ENCODE peak calls at places on chromosomes 12 and 14, in six cellular contexts. N is stimulated activated CD4-positive, alpha-beta T cell treated with anti-CD3 and anti-CD28 coated beads, Interleukin-1b, Interleukin-23, amount 100 ng/mL, for 1 hour; U is caudate nucleus; C is NCI-H1930; F is HTR-8/SVneo; V is neural crest cell. B is an unnamed sample.
A peak's percentile ranks its signal among the peaks of the same experiment; 100 is the strongest.

GRCh38 chr12:49941556-49942511 is 8.7 kb upstream of the AQP2 start:
- DNase-seq in U (no peak), F (no peak), C (no peak), N (no peak), V (no peak), B (peak; percentile 25)

GRCh38 chr14:104286086-104286485 is 147.7 kb downstream of the KIF26A start:
- DNase-seq in V (no peak), F (no peak), C (no peak), U (no peak), N (no peak), B (no peak)

GRCh38 chr14:63223596-63223995 is 19.4 kb downstream of the RHOJ start:
- DNase-seq in N (no peak), C (no peak), F (no peak), U (no peak), V (no peak), B (no peak)

GRCh38 chr12:19630536-19630935 is 191.2 kb downstream of the AEBP2 start:
- DNase-seq in V (no peak), N (no peak), U (no peak), F (no peak), C (no peak), B (no peak)

GRCh38 chr12:11763760-11764520 is 114.5 kb downstream of the ETV6 start:
- DNase-seq in V (no peak), F (peak; percentile 57), N (no peak), C (no peak), U (no peak), B (no peak)

GRCh38 chr12:94103986-94104385 is 44.4 kb upstream of the PLXNC1 start:
- DNase-seq in N (no peak), V (no peak), F (no peak), C (no peak), U (no peak), B (no peak)

GRCh38 chr12:50825372-50825838 is 17.3 kb upstream of the TMPRSS12 start:
- DNase-seq in V (no peak), F (peak; percentile 41), N (no peak), U (no peak), C (peak; percentile 4), B (no peak)

GRCh38 chr12:108828774-108829173 is 28.6 kb downstream of the SSH1 start:
- DNase-seq in V (no peak), U (no peak), N (no peak), F (no peak), C (no peak), B (no peak)

GRCh38 chr14:101917413-101918124 is 46.8 kb upstream of the DYNC1H1 start:
- DNase-seq in V (no peak), N (no peak), C (no peak), F (no peak), U (no peak), B (peak; percentile 39)